ENCODE peak calls at places on chromosomes 11 and 22, in five cellular contexts. C is GM12878, D is H1, A is SK-N-SH, U is K562. Z is an unnamed sample.

GRCh38 chr11:83711035-83711630 is 425.0 kb upstream of the CCDC90B start:
- DNase-seq in C (no peak), D (no peak), A (no peak), U (no peak), Z (peak)

GRCh38 chr11:63841554-63841953 is 2.6 kb downstream of the MARK2 start:
- DNase-seq in C (no peak), D (no peak), A (no peak), U (no peak), Z (no peak)

GRCh38 chr11:65493367-65494176 is 5.3 kb upstream of the MALAT1 start:
- DNase-seq in C (no peak), D (no peak), A (no peak), U (no peak), Z (peak)

GRCh38 chr11:46296520-46297448 is 19.3 kb downstream of the CREB3L1 start:
- DNase-seq in C (no peak), D (peak), A (peak), U (peak), Z (no peak)

GRCh38 chr11:120400564-120401364 is 64.6 kb downstream of the ARHGEF12 start:
- DNase-seq in C (peak), D (no peak), A (no peak), U (no peak), Z (peak)

GRCh38 chr22:17559188-17559587 is 4.1 kb upstream of the SLC25A18 start:
- DNase-seq in C (no peak), D (no peak), A (no peak), U (no peak), Z (no peak)

GRCh38 chr11:104529916-104530315 is 366.0 kb upstream of the PDGFD start:
- DNase-seq in C (no peak), D (no peak), A (no peak), U (no peak), Z (no peak)

GRCh38 chr11:69312418-69313399 is 18.8 kb downstream of the MYEOV start:
- DNase-seq in C (no peak), D (no peak), A (no peak), U (no peak), Z (no peak)

GRCh38 chr11:106172389-106172991 is 95.0 kb downstream of the AASDHPPT start:
- DNase-seq in C (no peak), D (no peak), A (peak), U (no peak), Z (no peak)

GRCh38 chr11:102225689-102226562 is 91.4 kb upstream of the BIRC3 start:
- DNase-seq in C (no peak), D (no peak), A (no peak), U (no peak), Z (peak)

GRCh38 chr22:45784357-45785277 is 113.0 kb downstream of the ATXN10 start:
- DNase-seq in C (peak), D (no peak), A (peak), U (no peak), Z (no peak)

GRCh38 chr11:44066732-44067131 is 662 bp downstream of the ACCS start:
- DNase-seq in C (no peak), D (no peak), A (peak), U (no peak), Z (no peak)

GRCh38 chr11:102564110-102564509 is 33.6 kb upstream of the MMP7 start:
- DNase-seq in C (no peak), D (no peak), A (no peak), U (no peak), Z (peak)

GRCh38 chr11:96228911-96229310 is 114.1 kb downstream of the MAML2 start:
- DNase-seq in C (no peak), D (no peak), A (no peak), U (no peak), Z (no peak)

GRCh38 chr11:96229354-96229973 is 113.5 kb downstream of the MAML2 start:
- DNase-seq in C (no peak), D (no peak), A (no peak), U (no peak), Z (no peak)

GRCh38 chr11:96227244-96227643 is 115.8 kb downstream of the MAML2 start:
- DNase-seq in C (no peak), D (no peak), A (no peak), U (no peak), Z (no peak)

GRCh38 chr11:96230686-96231085 is 112.3 kb downstream of the MAML2 start:
- DNase-seq in C (no peak), D (no peak), A (no peak), U (no peak), Z (no peak)

GRCh38 chr11:96228472-96228871 is 114.5 kb downstream of the MAML2 start:
- DNase-seq in C (no peak), D (no peak), A (no peak), U (no peak), Z (peak)
- TF ChIP-seq EP300 in C (no peak), D (no peak), A (no peak), U (no peak), Z (no peak)

DNA sequence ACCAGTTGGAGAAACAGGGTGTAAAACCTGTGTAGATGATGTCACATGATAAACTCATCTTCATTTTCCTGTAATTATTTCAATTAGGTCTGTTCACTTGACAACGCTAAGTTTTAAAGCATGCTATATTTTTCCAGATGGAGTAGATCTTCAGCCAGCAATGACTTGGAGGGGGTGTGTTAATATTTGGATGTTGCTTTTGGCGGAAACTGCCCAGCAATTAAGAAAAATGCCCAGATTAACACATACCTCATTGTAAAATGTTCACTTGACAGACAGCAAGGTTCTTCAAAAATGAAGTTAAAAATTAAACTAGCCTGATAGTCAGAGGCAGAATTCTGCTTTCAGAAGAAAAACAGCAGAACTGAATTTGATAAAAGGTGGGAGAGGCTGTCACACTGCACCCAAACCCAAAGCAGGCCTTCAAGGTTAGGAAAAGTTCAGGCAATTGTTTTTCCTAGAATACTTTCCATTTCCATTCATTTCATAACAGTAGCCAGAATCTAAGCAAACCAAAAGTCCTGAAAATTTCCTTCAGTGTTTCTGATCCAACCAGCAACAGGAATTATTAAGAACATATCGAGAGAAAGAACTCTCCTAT is 33.0 kb downstream of the VSIG10L2 start:
- DNase-seq in C (no peak), D (no peak), A (no peak), U (no peak), Z (no peak)
- TF ChIP-seq GABPA in C (no peak), D (no peak), A (no peak), U (no peak), Z (no peak)

GRCh38 chr11:124113890-124114289 is 1.4 kb upstream of the VWA5A start:
- DNase-seq in C (no peak), D (no peak), A (no peak), U (no peak), Z (no peak)

GRCh38 chr11:124119103-124119502 is 3.9 kb downstream of the VWA5A start:
- DNase-seq in C (no peak), D (no peak), A (no peak), U (no peak), Z (no peak)

GRCh38 chr11:124115782-124116616 is 749 bp downstream of the VWA5A start:
- DNase-seq in C (no peak), D (no peak), A (peak), U (no peak), Z (no peak)

GRCh38 chr11:124109377-124109776 is 5.9 kb upstream of the VWA5A start:
- DNase-seq in C (no peak), D (no peak), A (no peak), U (no peak), Z (no peak)

DNA sequence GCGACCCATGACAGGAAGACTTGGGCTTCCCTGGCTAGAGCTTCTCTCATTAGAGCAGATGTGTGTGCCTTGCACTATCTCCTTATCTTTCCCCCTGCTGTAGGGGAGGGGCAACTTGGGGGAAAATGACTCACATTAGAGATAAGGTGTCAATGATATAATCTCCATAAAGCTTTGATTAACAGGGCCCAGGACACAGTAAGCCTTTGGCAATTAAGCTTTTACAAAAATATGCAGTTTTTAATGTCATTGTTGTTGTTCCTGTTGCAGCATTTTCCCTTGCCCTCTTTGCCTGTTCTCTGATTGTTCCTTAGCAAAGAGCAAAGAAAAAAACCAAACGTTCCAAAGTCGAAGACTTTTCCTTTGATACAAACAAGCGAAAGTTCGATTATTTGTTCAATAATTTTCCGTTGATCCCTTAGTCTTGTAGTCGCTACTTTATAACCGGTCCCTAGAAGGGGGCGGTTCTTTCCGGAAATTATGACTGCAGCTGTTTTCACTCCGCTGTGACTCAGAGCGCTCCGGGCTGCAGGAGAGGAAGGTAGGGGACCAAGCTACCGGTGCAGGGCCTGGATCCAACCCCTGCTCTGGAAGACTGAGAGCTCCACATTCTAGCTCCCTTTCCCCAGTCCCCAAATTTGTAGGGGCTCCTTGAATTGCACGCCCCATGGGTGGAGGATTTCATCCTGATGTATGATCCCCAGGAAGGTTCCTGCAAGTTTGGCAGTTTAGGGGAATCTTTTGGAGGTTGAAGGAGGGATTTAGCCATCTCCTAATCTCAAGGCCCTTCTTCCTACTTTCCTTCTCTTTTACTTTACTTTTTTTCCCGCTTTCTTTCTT is at the start of gene VWA5A:
- DNase-seq in C (peak), D (peak), A (peak), U (peak), Z (peak)
- TF ChIP-seq EP300 in C (no peak), D (no peak), A (no peak), U (peak), Z (no peak)

GRCh38 chr22:30695871-30696655 is 1.4 kb downstream of the OSBP2 start:
- DNase-seq in C (no peak), D (no peak), A (no peak), U (no peak), Z (no peak)

GRCh38 chr22:30694171-30694637 is 470 bp upstream of the OSBP2 start:
- DNase-seq in C (no peak), D (peak), A (peak), U (no peak), Z (no peak)

GRCh38 chr22:30694638-30695350 is at the start of gene OSBP2:
- DNase-seq in C (no peak), D (no peak), A (peak), U (peak), Z (no peak)

GRCh38 chr22:30697975-30698374 is 3.3 kb downstream of the OSBP2 start:
- DNase-seq in C (no peak), D (no peak), A (no peak), U (peak), Z (no peak)

GRCh38 chr22:30695351-30695762 is 683 bp downstream of the OSBP2 start:
- DNase-seq in C (no peak), D (no peak), A (no peak), U (no peak), Z (no peak)
- TF ChIP-seq GABPA in C (no peak), D (no peak), A (no peak), U (no peak), Z (no peak)

DNA sequence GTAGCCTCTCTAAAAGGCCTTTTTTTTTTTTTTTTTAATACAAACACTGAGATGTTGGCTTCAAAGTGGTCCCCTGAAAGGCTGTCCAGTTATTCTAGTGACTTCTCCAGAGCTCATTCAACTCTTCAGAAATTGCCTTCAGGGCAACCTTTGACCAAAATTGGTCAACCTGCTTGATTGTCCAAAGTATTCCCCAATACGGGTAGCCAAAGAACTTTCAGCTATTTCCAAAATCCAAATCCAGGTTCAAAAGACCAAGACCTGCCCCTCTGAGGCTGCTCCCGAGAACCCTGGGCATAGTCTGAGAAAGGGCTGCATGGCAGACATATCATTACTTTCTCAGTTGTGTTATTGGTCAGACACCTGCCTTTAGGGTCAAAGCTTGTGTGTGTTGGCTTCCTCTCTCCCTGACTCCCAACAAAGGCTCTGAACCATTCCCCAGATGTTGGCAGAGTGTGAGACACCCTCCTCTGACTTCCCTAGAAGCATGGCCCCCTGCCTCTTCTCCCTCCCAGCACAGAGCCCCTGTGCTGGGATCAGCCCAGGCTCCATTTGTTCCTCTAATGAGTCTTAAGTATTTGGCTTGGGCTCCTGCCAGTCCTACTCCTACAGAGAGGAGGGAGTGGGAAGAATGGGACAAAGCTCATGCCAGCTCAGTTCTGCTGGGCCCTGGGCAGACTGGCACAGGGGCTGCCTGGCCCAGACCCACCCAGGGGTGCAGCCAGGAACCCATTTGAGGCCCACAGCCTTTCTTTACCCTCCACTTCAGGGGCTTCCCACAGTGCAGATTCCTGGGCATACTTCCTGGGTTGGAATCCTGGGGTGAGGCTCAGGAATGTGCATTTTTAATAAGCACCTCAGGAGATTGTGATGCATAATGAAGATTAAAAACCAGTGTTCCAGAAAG is 30.3 kb downstream of the TNKS1BP1 start:
- DNase-seq in C (no peak), D (no peak), A (no peak), U (no peak), Z (no peak)
- TF ChIP-seq EP300 in C (no peak), D (no peak), A (no peak), U (no peak), Z (no peak)

Z was measured in HepG2.